ENCODE peak calls at places on chromosomes 7 and 10, in five cellular contexts. One of them, this sample, is unnamed.

GRCh38 chr10:68196707-68197106 is 35.2 kb downstream of the ATOH7 start:
- DNase-seq in NCI-H1105: no peak
- DNase-seq in GM12865: no peak
- DNase-seq in germinal center: no peak
- DNase-seq in stimulated activated CD8-positive, alpha-beta memory T cell treated with anti-CD3 and anti-CD28 coated beads, Interleukin-2, amount 100 ng/mL, for 1 hour: no peak
- DNase-seq in this sample: no peak

GRCh38 chr10:119104653-119105024 is 726 bp downstream of the DENND10 start:
- DNase-seq in NCI-H1105: no peak
- DNase-seq in GM12865: peak
- DNase-seq in germinal center: no peak
- DNase-seq in stimulated activated CD8-positive, alpha-beta memory T cell treated with anti-CD3 and anti-CD28 coated beads, Interleukin-2, amount 100 ng/mL, for 1 hour: no peak
- DNase-seq in this sample: no peak

GRCh38 chr7:75621124-75621523 is 117.6 kb downstream of the HIP1 start:
- DNase-seq in NCI-H1105: no peak
- DNase-seq in GM12865: peak
- DNase-seq in germinal center: peak
- DNase-seq in stimulated activated CD8-positive, alpha-beta memory T cell treated with anti-CD3 and anti-CD28 coated beads, Interleukin-2, amount 100 ng/mL, for 1 hour: no peak
- DNase-seq in this sample: no peak

GRCh38 chr7:152512711-152513110 is 76.9 kb upstream of the KMT2C start:
- DNase-seq in NCI-H1105: no peak
- DNase-seq in GM12865: peak
- DNase-seq in germinal center: no peak
- DNase-seq in stimulated activated CD8-positive, alpha-beta memory T cell treated with anti-CD3 and anti-CD28 coated beads, Interleukin-2, amount 100 ng/mL, for 1 hour: no peak
- DNase-seq in this sample: no peak

GRCh38 chr7:33901199-33901598 is 4.1 kb upstream of the BMPER start:
- DNase-seq in NCI-H1105: no peak
- DNase-seq in GM12865: no peak
- DNase-seq in germinal center: no peak
- DNase-seq in stimulated activated CD8-positive, alpha-beta memory T cell treated with anti-CD3 and anti-CD28 coated beads, Interleukin-2, amount 100 ng/mL, for 1 hour: no peak
- DNase-seq in this sample: no peak

GRCh38 chr10:89574348-89574747 is 39.0 kb upstream of the SLC16A12 start:
- DNase-seq in NCI-H1105: no peak
- DNase-seq in GM12865: no peak
- DNase-seq in germinal center: no peak
- DNase-seq in stimulated activated CD8-positive, alpha-beta memory T cell treated with anti-CD3 and anti-CD28 coated beads, Interleukin-2, amount 100 ng/mL, for 1 hour: no peak
- DNase-seq in this sample: no peak

GRCh38 chr7:76262683-76263402 is 39.6 kb upstream of the HSPB1 start:
- DNase-seq in NCI-H1105: peak
- DNase-seq in GM12865: peak
- DNase-seq in germinal center: no peak
- DNase-seq in stimulated activated CD8-positive, alpha-beta memory T cell treated with anti-CD3 and anti-CD28 coated beads, Interleukin-2, amount 100 ng/mL, for 1 hour: no peak
- DNase-seq in this sample: no peak

GRCh38 chr10:109929501-109930219 is 6.3 kb upstream of the XPNPEP1 start:
- DNase-seq in NCI-H1105: no peak
- DNase-seq in GM12865: no peak
- DNase-seq in germinal center: no peak
- DNase-seq in stimulated activated CD8-positive, alpha-beta memory T cell treated with anti-CD3 and anti-CD28 coated beads, Interleukin-2, amount 100 ng/mL, for 1 hour: no peak
- DNase-seq in this sample: no peak

GRCh38 chr7:4878336-4879335 is 4.9 kb downstream of the RADIL start:
- DNase-seq in NCI-H1105: no peak
- DNase-seq in GM12865: no peak
- DNase-seq in germinal center: no peak
- DNase-seq in stimulated activated CD8-positive, alpha-beta memory T cell treated with anti-CD3 and anti-CD28 coated beads, Interleukin-2, amount 100 ng/mL, for 1 hour: no peak
- DNase-seq in this sample: no peak

GRCh38 chr7:32164341-32164996 is 94.3 kb upstream of the PDE1C start:
- DNase-seq in NCI-H1105: no peak
- DNase-seq in GM12865: peak
- DNase-seq in germinal center: no peak
- DNase-seq in stimulated activated CD8-positive, alpha-beta memory T cell treated with anti-CD3 and anti-CD28 coated beads, Interleukin-2, amount 100 ng/mL, for 1 hour: no peak
- DNase-seq in this sample: no peak

GRCh38 chr7:40232242-40232929 is 97.6 kb downstream of the SUGCT start:
- DNase-seq in NCI-H1105: peak
- DNase-seq in GM12865: peak
- DNase-seq in germinal center: no peak
- DNase-seq in stimulated activated CD8-positive, alpha-beta memory T cell treated with anti-CD3 and anti-CD28 coated beads, Interleukin-2, amount 100 ng/mL, for 1 hour: no peak
- DNase-seq in this sample: no peak

GRCh38 chr10:71812016-71812912 is 38.8 kb downstream of the PSAP start:
- DNase-seq in NCI-H1105: peak
- DNase-seq in GM12865: peak
- DNase-seq in germinal center: peak
- DNase-seq in stimulated activated CD8-positive, alpha-beta memory T cell treated with anti-CD3 and anti-CD28 coated beads, Interleukin-2, amount 100 ng/mL, for 1 hour: peak
- DNase-seq in this sample: no peak

GRCh38 chr7:38309555-38309954 is 36.1 kb upstream of the TARP start:
- DNase-seq in NCI-H1105: no peak
- DNase-seq in GM12865: peak
- DNase-seq in germinal center: no peak
- DNase-seq in stimulated activated CD8-positive, alpha-beta memory T cell treated with anti-CD3 and anti-CD28 coated beads, Interleukin-2, amount 100 ng/mL, for 1 hour: no peak
- DNase-seq in this sample: no peak

This sample was measured in SIG-M5.